ENCODE peak calls at places on chromosomes 7 and 10, in seven cellular contexts. One of them, this sample, is unnamed.

GRCh38 chr7:151168022-151168786 is 710 bp upstream of the GBX1 start:
- DNase-seq in transverse colon: peak; percentile 46
- DNase-seq in IMR-90: no peak
- DNase-seq in sigmoid colon: no peak
- DNase-seq in adrenal gland: no peak
- DNase-seq in body of pancreas: peak; percentile 19
- DNase-seq in gastrocnemius medialis: no peak
- DNase-seq in this sample: no peak

GRCh38 chr10:33151344-33151864 is 183.1 kb downstream of the NRP1 start:
- DNase-seq in transverse colon: no peak
- DNase-seq in IMR-90: no peak
- DNase-seq in sigmoid colon: no peak
- DNase-seq in adrenal gland: no peak
- DNase-seq in body of pancreas: no peak
- DNase-seq in gastrocnemius medialis: no peak
- DNase-seq in this sample: no peak

GRCh38 chr10:129761166-129761565 is 202.9 kb downstream of the EBF3 start:
- DNase-seq in transverse colon: no peak
- DNase-seq in IMR-90: no peak
- DNase-seq in sigmoid colon: no peak
- DNase-seq in adrenal gland: no peak
- DNase-seq in body of pancreas: no peak
- DNase-seq in gastrocnemius medialis: no peak
- DNase-seq in this sample: no peak

GRCh38 chr10:132511692-132512442 is 25.7 kb upstream of the INPP5A start:
- DNase-seq in transverse colon: peak; percentile 7
- DNase-seq in IMR-90: no peak
- DNase-seq in sigmoid colon: peak; percentile 86
- DNase-seq in adrenal gland: no peak
- DNase-seq in body of pancreas: peak; percentile 35
- DNase-seq in gastrocnemius medialis: peak; percentile 17
- DNase-seq in this sample: no peak

GRCh38 chr7:1696671-1697498 is 26.8 kb downstream of the ELFN1 start:
- DNase-seq in transverse colon: no peak
- DNase-seq in IMR-90: no peak
- DNase-seq in sigmoid colon: peak; percentile 56
- DNase-seq in adrenal gland: no peak
- DNase-seq in body of pancreas: no peak
- DNase-seq in gastrocnemius medialis: peak; percentile 5
- DNase-seq in this sample: no peak

GRCh38 chr10:46520381-46520780 is 36.1 kb downstream of the GPRIN2 start:
- DNase-seq in transverse colon: peak; percentile 6
- DNase-seq in IMR-90: no peak
- DNase-seq in sigmoid colon: peak; percentile 63
- DNase-seq in adrenal gland: peak; percentile 6
- DNase-seq in body of pancreas: no peak
- DNase-seq in gastrocnemius medialis: peak; percentile 6
- DNase-seq in this sample: no peak

GRCh38 chr10:49362596-49363260 is 33.2 kb downstream of the DRGX start:
- DNase-seq in transverse colon: no peak
- DNase-seq in IMR-90: no peak
- DNase-seq in sigmoid colon: peak; percentile 42
- DNase-seq in adrenal gland: no peak
- DNase-seq in body of pancreas: peak; percentile 71
- DNase-seq in gastrocnemius medialis: no peak
- DNase-seq in this sample: no peak

GRCh38 chr10:129523723-129524316 is 56.8 kb downstream of the MGMT start:
- DNase-seq in transverse colon: no peak
- DNase-seq in IMR-90: no peak
- DNase-seq in sigmoid colon: no peak
- DNase-seq in adrenal gland: no peak
- DNase-seq in body of pancreas: no peak
- DNase-seq in gastrocnemius medialis: no peak
- DNase-seq in this sample: no peak

GRCh38 chr7:18808026-18808425 is 309.4 kb downstream of the TWIST1 start:
- DNase-seq in transverse colon: no peak
- DNase-seq in IMR-90: no peak
- DNase-seq in sigmoid colon: no peak
- DNase-seq in adrenal gland: no peak
- DNase-seq in body of pancreas: no peak
- DNase-seq in gastrocnemius medialis: no peak
- DNase-seq in this sample: no peak

GRCh38 chr7:77752016-77752415 is 46.2 kb downstream of the TMEM60 start:
- DNase-seq in transverse colon: no peak
- DNase-seq in IMR-90: no peak
- DNase-seq in sigmoid colon: no peak
- DNase-seq in adrenal gland: no peak
- DNase-seq in body of pancreas: peak; percentile 37
- DNase-seq in gastrocnemius medialis: no peak
- DNase-seq in this sample: no peak

GRCh38 chr10:14557573-14557972 is 217.1 kb downstream of the FAM107B start:
- DNase-seq in transverse colon: no peak
- DNase-seq in IMR-90: no peak
- DNase-seq in sigmoid colon: no peak
- DNase-seq in adrenal gland: no peak
- DNase-seq in body of pancreas: no peak
- DNase-seq in gastrocnemius medialis: no peak
- DNase-seq in this sample: no peak

GRCh38 chr10:68212721-68213352 is 19.1 kb downstream of the ATOH7 start:
- DNase-seq in transverse colon: no peak
- DNase-seq in IMR-90: peak; percentile 67
- DNase-seq in sigmoid colon: no peak
- DNase-seq in adrenal gland: no peak
- DNase-seq in body of pancreas: peak; percentile 8
- DNase-seq in gastrocnemius medialis: no peak
- DNase-seq in this sample: no peak

GRCh38 chr7:138886501-138886917 is 88.5 kb upstream of the ATP6V0A4 start:
- DNase-seq in transverse colon: no peak
- DNase-seq in IMR-90: peak; percentile 73
- DNase-seq in sigmoid colon: no peak
- DNase-seq in adrenal gland: peak; percentile 44
- DNase-seq in body of pancreas: peak; percentile 61
- DNase-seq in gastrocnemius medialis: no peak
- DNase-seq in this sample: peak; percentile 26

GRCh38 chr7:121103579-121103978 is 115.1 kb downstream of the CPED1 start:
- DNase-seq in transverse colon: no peak
- DNase-seq in IMR-90: no peak
- DNase-seq in sigmoid colon: no peak
- DNase-seq in adrenal gland: no peak
- DNase-seq in body of pancreas: no peak
- DNase-seq in gastrocnemius medialis: no peak
- DNase-seq in this sample: no peak

GRCh38 chr7:23226841-23227450 is 19.6 kb upstream of the GPNMB start:
- DNase-seq in transverse colon: no peak
- DNase-seq in IMR-90: no peak
- DNase-seq in sigmoid colon: no peak
- DNase-seq in adrenal gland: no peak
- DNase-seq in body of pancreas: no peak
- DNase-seq in gastrocnemius medialis: no peak
- DNase-seq in this sample: no peak

GRCh38 chr7:149685455-149685854 is 87.9 kb downstream of the ZNF467 start:
- DNase-seq in transverse colon: no peak
- DNase-seq in IMR-90: no peak
- DNase-seq in sigmoid colon: no peak
- DNase-seq in adrenal gland: no peak
- DNase-seq in body of pancreas: no peak
- DNase-seq in gastrocnemius medialis: no peak
- DNase-seq in this sample: no peak

GRCh38 chr10:120586471-120586872 is 129.4 kb downstream of the PLPP4 start:
- DNase-seq in transverse colon: no peak
- DNase-seq in IMR-90: no peak
- DNase-seq in sigmoid colon: no peak
- DNase-seq in adrenal gland: no peak
- DNase-seq in body of pancreas: no peak
- DNase-seq in gastrocnemius medialis: no peak
- DNase-seq in this sample: no peak

GRCh38 chr10:120583424-120584108 is 126.5 kb downstream of the PLPP4 start:
- DNase-seq in transverse colon: no peak
- DNase-seq in IMR-90: no peak
- DNase-seq in sigmoid colon: no peak
- DNase-seq in adrenal gland: no peak
- DNase-seq in body of pancreas: no peak
- DNase-seq in gastrocnemius medialis: no peak
- DNase-seq in this sample: no peak

GRCh38 chr10:120584786-120585185 is 127.8 kb downstream of the PLPP4 start:
- DNase-seq in transverse colon: no peak
- DNase-seq in IMR-90: no peak
- DNase-seq in sigmoid colon: no peak
- DNase-seq in adrenal gland: no peak
- DNase-seq in body of pancreas: no peak
- DNase-seq in gastrocnemius medialis: no peak
- DNase-seq in this sample: no peak

GRCh38 chr10:120587061-120587460 is 130.0 kb downstream of the PLPP4 start:
- DNase-seq in transverse colon: no peak
- DNase-seq in IMR-90: no peak
- DNase-seq in sigmoid colon: no peak
- DNase-seq in adrenal gland: no peak
- DNase-seq in body of pancreas: no peak
- DNase-seq in gastrocnemius medialis: no peak
- DNase-seq in this sample: no peak

GRCh38 chr10:120588311-120588710 is 131.3 kb downstream of the PLPP4 start:
- DNase-seq in transverse colon: no peak
- DNase-seq in IMR-90: no peak
- DNase-seq in sigmoid colon: no peak
- DNase-seq in adrenal gland: no peak
- DNase-seq in body of pancreas: no peak
- DNase-seq in gastrocnemius medialis: no peak
- DNase-seq in this sample: no peak
- H3K4me3 ChIP-seq in transverse colon: no peak overlapping the region
- H3K4me3 ChIP-seq in IMR-90: no peak overlapping the region
- H3K4me3 ChIP-seq in sigmoid colon: no peak overlapping the region
- H3K4me3 ChIP-seq in adrenal gland: no peak overlapping the region
- H3K4me3 ChIP-seq in body of pancreas: no peak overlapping the region
- H3K4me3 ChIP-seq in gastrocnemius medialis: no peak overlapping the region
- H3K4me3 ChIP-seq in this sample: no peak overlapping the region

GRCh38 chr10:73581912-73582311 is 9.2 kb downstream of the USP54 start:
- DNase-seq in transverse colon: no peak
- DNase-seq in IMR-90: no peak
- DNase-seq in sigmoid colon: no peak
- DNase-seq in adrenal gland: no peak
- DNase-seq in body of pancreas: no peak
- DNase-seq in gastrocnemius medialis: no peak
- DNase-seq in this sample: no peak

GRCh38 chr10:73576890-73577591 is 14.1 kb downstream of the USP54 start:
- DNase-seq in transverse colon: no peak
- DNase-seq in IMR-90: no peak
- DNase-seq in sigmoid colon: no peak
- DNase-seq in adrenal gland: no peak
- DNase-seq in body of pancreas: no peak
- DNase-seq in gastrocnemius medialis: no peak
- DNase-seq in this sample: no peak

GRCh38 chr10:73577788-73578187 is 13.4 kb downstream of the USP54 start:
- DNase-seq in transverse colon: peak; percentile 63
- DNase-seq in IMR-90: peak; percentile 59
- DNase-seq in sigmoid colon: peak; percentile 95
- DNase-seq in adrenal gland: peak; percentile 65
- DNase-seq in body of pancreas: peak; percentile 91
- DNase-seq in gastrocnemius medialis: peak; percentile 95
- DNase-seq in this sample: peak; percentile 86

GRCh38 chr10:73576178-73576889 is 14.8 kb downstream of the USP54 start:
- DNase-seq in transverse colon: no peak
- DNase-seq in IMR-90: peak; percentile 91
- DNase-seq in sigmoid colon: peak; percentile 79
- DNase-seq in adrenal gland: peak; percentile 68
- DNase-seq in body of pancreas: peak; percentile 88
- DNase-seq in gastrocnemius medialis: peak; percentile 59
- DNase-seq in this sample: no peak
- H3K27ac ChIP-seq in transverse colon: peak overlapping the region; percentile 88
- H3K27ac ChIP-seq in IMR-90: no peak overlapping the region
- H3K27ac ChIP-seq in sigmoid colon: peak overlapping the region; percentile 86
- H3K27ac ChIP-seq in adrenal gland: no peak overlapping the region
- H3K27ac ChIP-seq in body of pancreas: peak overlapping the region; percentile 81
- H3K27ac ChIP-seq in gastrocnemius medialis: peak overlapping the region; percentile 88
- H3K27ac ChIP-seq in this sample: peak overlapping the region; percentile 82

GRCh38 chr7:100676501-100677306 is 3.2 kb downstream of the GNB2 start:
- DNase-seq in transverse colon: peak; percentile 15
- DNase-seq in IMR-90: no peak
- DNase-seq in sigmoid colon: peak; percentile 74
- DNase-seq in adrenal gland: peak; percentile 11
- DNase-seq in body of pancreas: no peak
- DNase-seq in gastrocnemius medialis: no peak
- DNase-seq in this sample: no peak
- TF ChIP-seq POLR2A in transverse colon: no peak
- TF ChIP-seq POLR2A in IMR-90: no peak
- TF ChIP-seq POLR2A in sigmoid colon: no peak
- TF ChIP-seq POLR2A in adrenal gland: no peak
- TF ChIP-seq POLR2A in body of pancreas: no peak
- TF ChIP-seq POLR2A in gastrocnemius medialis: no peak
- TF ChIP-seq POLR2A in this sample: no peak

GRCh38 chr7:128831994-128832879 is 2.0 kb downstream of the FLNC start:
- DNase-seq in transverse colon: no peak
- DNase-seq in IMR-90: peak; percentile 30
- DNase-seq in sigmoid colon: peak; percentile 84
- DNase-seq in adrenal gland: no peak
- DNase-seq in body of pancreas: no peak
- DNase-seq in gastrocnemius medialis: peak; percentile 96
- DNase-seq in this sample: peak; percentile 65

GRCh38 chr7:128832880-128833147 is 2.6 kb downstream of the FLNC start:
- DNase-seq in transverse colon: no peak
- DNase-seq in IMR-90: no peak
- DNase-seq in sigmoid colon: no peak
- DNase-seq in adrenal gland: no peak
- DNase-seq in body of pancreas: no peak
- DNase-seq in gastrocnemius medialis: no peak
- DNase-seq in this sample: no peak

GRCh38 chr7:128835231-128835751 is 5.1 kb downstream of the FLNC start:
- DNase-seq in transverse colon: no peak
- DNase-seq in IMR-90: no peak
- DNase-seq in sigmoid colon: peak; percentile 64
- DNase-seq in adrenal gland: no peak
- DNase-seq in body of pancreas: no peak
- DNase-seq in gastrocnemius medialis: peak; percentile 45
- DNase-seq in this sample: peak; percentile 60

GRCh38 chr7:128833939-128834310 is 3.7 kb downstream of the FLNC start:
- DNase-seq in transverse colon: no peak
- DNase-seq in IMR-90: no peak
- DNase-seq in sigmoid colon: no peak
- DNase-seq in adrenal gland: no peak
- DNase-seq in body of pancreas: no peak
- DNase-seq in gastrocnemius medialis: no peak
- DNase-seq in this sample: no peak

DNA sequence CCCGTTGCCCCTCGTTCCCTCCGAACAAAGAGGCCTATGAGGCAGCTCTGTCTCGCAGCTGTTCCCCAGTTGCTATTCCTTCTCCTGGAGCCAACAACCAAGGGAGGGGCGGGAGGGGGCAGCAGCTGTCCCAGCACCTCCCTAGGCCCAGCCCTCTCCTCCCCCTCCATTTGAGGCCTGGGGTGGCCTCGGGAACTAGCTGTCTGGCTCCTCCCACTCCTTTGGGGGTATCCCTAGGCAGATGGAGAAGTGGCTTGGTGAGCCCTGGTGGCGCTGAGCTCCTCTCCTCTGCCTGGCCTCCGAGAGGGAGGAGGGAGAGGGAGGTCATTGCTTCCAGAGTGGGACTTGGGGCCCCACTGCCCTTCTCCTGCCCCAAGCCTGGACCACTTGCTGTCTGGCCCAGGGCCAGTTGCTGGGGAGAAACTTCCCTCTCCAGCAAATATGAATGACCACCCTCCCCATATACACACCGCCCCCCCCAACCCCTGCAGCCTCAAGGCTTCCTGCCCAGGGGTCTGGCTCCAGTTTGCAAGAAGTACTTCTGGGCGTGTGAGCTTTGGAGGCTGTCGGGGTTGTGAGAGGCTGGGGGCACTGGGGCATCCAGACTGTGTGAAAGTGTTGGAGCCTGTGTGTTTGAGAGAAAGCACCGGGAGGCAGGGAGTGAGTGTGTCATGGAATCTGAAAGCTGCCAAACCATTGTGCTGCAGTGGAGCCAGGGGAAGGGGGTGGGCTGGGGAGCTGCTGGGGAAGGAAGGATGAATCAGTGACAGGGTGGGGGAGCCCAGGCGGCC is 3.1 kb downstream of the FLNC start:
- DNase-seq in transverse colon: peak; percentile 48
- DNase-seq in IMR-90: peak; percentile 88
- DNase-seq in sigmoid colon: peak; percentile 94
- DNase-seq in adrenal gland: no peak
- DNase-seq in body of pancreas: peak; percentile 23
- DNase-seq in gastrocnemius medialis: peak; percentile 93
- DNase-seq in this sample: peak; percentile 72
- H3K4me3 ChIP-seq in transverse colon: no peak overlapping the region
- H3K4me3 ChIP-seq in IMR-90: peak overlapping the region; percentile 99
- H3K4me3 ChIP-seq in sigmoid colon: peak overlapping the region; percentile 66
- H3K4me3 ChIP-seq in adrenal gland: no peak overlapping the region
- H3K4me3 ChIP-seq in body of pancreas: no peak overlapping the region
- H3K4me3 ChIP-seq in gastrocnemius medialis: peak overlapping the region; percentile 92
- H3K4me3 ChIP-seq in this sample: peak overlapping the region; percentile 94

This sample was measured in heart left ventricle.